ENCODE peak calls at places on chromosomes 16 and 17, in eight cellular contexts. One of them, this sample, is unnamed.

GRCh38 chr17:56708220-56708567 is 114.7 kb downstream of the NOG start:
- DNase-seq in CD8-positive, alpha-beta T cell: no peak
- DNase-seq in kidney: no peak
- DNase-seq in IMR-90: peak; percentile 26
- DNase-seq in lung: no peak
- DNase-seq in AG04450: no peak
- DNase-seq in PC-9: no peak
- DNase-seq in MM.1S: no peak
- DNase-seq in this sample: no peak

GRCh38 chr16:24834459-24835335 is 11.1 kb upstream of the SLC5A11 start:
- DNase-seq in CD8-positive, alpha-beta T cell: no peak
- DNase-seq in kidney: no peak
- DNase-seq in IMR-90: peak; percentile 49
- DNase-seq in lung: no peak
- DNase-seq in AG04450: no peak
- DNase-seq in PC-9: no peak
- DNase-seq in MM.1S: peak; percentile 8
- DNase-seq in this sample: peak; percentile 53

GRCh38 chr16:27698266-27698665 is 148.3 kb downstream of the KATNIP start:
- DNase-seq in CD8-positive, alpha-beta T cell: no peak
- DNase-seq in kidney: peak; percentile 27
- DNase-seq in IMR-90: no peak
- DNase-seq in lung: no peak
- DNase-seq in AG04450: no peak
- DNase-seq in PC-9: no peak
- DNase-seq in MM.1S: no peak
- DNase-seq in this sample: no peak

GRCh38 chr16:79980650-79981521 is 380.3 kb upstream of the MAF start:
- DNase-seq in CD8-positive, alpha-beta T cell: no peak
- DNase-seq in kidney: no peak
- DNase-seq in IMR-90: no peak
- DNase-seq in lung: no peak
- DNase-seq in AG04450: no peak
- DNase-seq in PC-9: no peak
- DNase-seq in MM.1S: no peak
- DNase-seq in this sample: no peak

GRCh38 chr16:77169650-77170236 is 21.2 kb upstream of the MON1B start:
- DNase-seq in CD8-positive, alpha-beta T cell: no peak
- DNase-seq in kidney: no peak
- DNase-seq in IMR-90: peak; percentile 34
- DNase-seq in lung: peak; percentile 51
- DNase-seq in AG04450: no peak
- DNase-seq in PC-9: no peak
- DNase-seq in MM.1S: peak; percentile 45
- DNase-seq in this sample: peak; percentile 50

GRCh38 chr17:51228177-51228576 is 31.7 kb downstream of the MBTD1 start:
- DNase-seq in CD8-positive, alpha-beta T cell: no peak
- DNase-seq in kidney: no peak
- DNase-seq in IMR-90: peak; percentile 68
- DNase-seq in lung: no peak
- DNase-seq in AG04450: no peak
- DNase-seq in PC-9: no peak
- DNase-seq in MM.1S: no peak
- DNase-seq in this sample: peak; percentile 68

GRCh38 chr16:19595043-19595767 is 39.7 kb downstream of the VPS35L start:
- DNase-seq in CD8-positive, alpha-beta T cell: no peak
- DNase-seq in kidney: no peak
- DNase-seq in IMR-90: peak; percentile 83
- DNase-seq in lung: peak; percentile 29
- DNase-seq in AG04450: peak; percentile 43
- DNase-seq in PC-9: peak; percentile 90
- DNase-seq in MM.1S: no peak
- DNase-seq in this sample: peak; percentile 73

GRCh38 chr16:85793662-85794298 is 5.6 kb downstream of the EMC8 start:
- DNase-seq in CD8-positive, alpha-beta T cell: no peak
- DNase-seq in kidney: no peak
- DNase-seq in IMR-90: no peak
- DNase-seq in lung: no peak
- DNase-seq in AG04450: no peak
- DNase-seq in PC-9: no peak
- DNase-seq in MM.1S: no peak
- DNase-seq in this sample: no peak

GRCh38 chr17:15265131-15265530 is at the start of gene PMP22:
- DNase-seq in CD8-positive, alpha-beta T cell: no peak
- DNase-seq in kidney: no peak
- DNase-seq in IMR-90: no peak
- DNase-seq in lung: no peak
- DNase-seq in AG04450: no peak
- DNase-seq in PC-9: no peak
- DNase-seq in MM.1S: no peak
- DNase-seq in this sample: peak; percentile 61

GRCh38 chr17:68457539-68458259 is 403 bp upstream of the WIPI1 start:
- DNase-seq in CD8-positive, alpha-beta T cell: peak; percentile 98
- DNase-seq in kidney: peak; percentile 100
- DNase-seq in IMR-90: peak; percentile 98
- DNase-seq in lung: peak; percentile 99
- DNase-seq in AG04450: peak; percentile 94
- DNase-seq in PC-9: peak; percentile 93
- DNase-seq in MM.1S: peak; percentile 99
- DNase-seq in this sample: peak; percentile 97

GRCh38 chr16:78288915-78289314 is 189.5 kb downstream of the WWOX start:
- DNase-seq in CD8-positive, alpha-beta T cell: no peak
- DNase-seq in kidney: no peak
- DNase-seq in IMR-90: no peak
- DNase-seq in lung: no peak
- DNase-seq in AG04450: no peak
- DNase-seq in PC-9: no peak
- DNase-seq in MM.1S: no peak
- DNase-seq in this sample: no peak

GRCh38 chr17:79192503-79193500 is 118.2 kb downstream of the ENGASE start:
- DNase-seq in CD8-positive, alpha-beta T cell: peak; percentile 1
- DNase-seq in kidney: no peak
- DNase-seq in IMR-90: peak; percentile 11
- DNase-seq in lung: no peak
- DNase-seq in AG04450: no peak
- DNase-seq in PC-9: no peak
- DNase-seq in MM.1S: peak; percentile 32
- DNase-seq in this sample: peak; percentile 12

GRCh38 chr16:67082100-67082499 is 27.6 kb upstream of the PHAF1 start:
- DNase-seq in CD8-positive, alpha-beta T cell: no peak
- DNase-seq in kidney: no peak
- DNase-seq in IMR-90: no peak
- DNase-seq in lung: no peak
- DNase-seq in AG04450: no peak
- DNase-seq in PC-9: no peak
- DNase-seq in MM.1S: no peak
- DNase-seq in this sample: no peak

GRCh38 chr17:79535728-79536025 is 75.2 kb downstream of the RBFOX3 start:
- DNase-seq in CD8-positive, alpha-beta T cell: no peak
- DNase-seq in kidney: no peak
- DNase-seq in IMR-90: no peak
- DNase-seq in lung: no peak
- DNase-seq in AG04450: no peak
- DNase-seq in PC-9: no peak
- DNase-seq in MM.1S: no peak
- DNase-seq in this sample: no peak

GRCh38 chr17:29954405-29954804 is 13.0 kb downstream of the EFCAB5 start:
- DNase-seq in CD8-positive, alpha-beta T cell: no peak
- DNase-seq in kidney: no peak
- DNase-seq in IMR-90: no peak
- DNase-seq in lung: no peak
- DNase-seq in AG04450: no peak
- DNase-seq in PC-9: no peak
- DNase-seq in MM.1S: no peak
- DNase-seq in this sample: no peak
- TF ChIP-seq CTCF in CD8-positive, alpha-beta T cell: no peak
- TF ChIP-seq CTCF in kidney: no peak
- TF ChIP-seq CTCF in IMR-90: no peak
- TF ChIP-seq CTCF in lung: no peak
- TF ChIP-seq CTCF in AG04450: no peak
- TF ChIP-seq CTCF in PC-9: no peak
- TF ChIP-seq CTCF in MM.1S: peak; percentile 13
- TF ChIP-seq CTCF in this sample: peak; percentile 8

DNA sequence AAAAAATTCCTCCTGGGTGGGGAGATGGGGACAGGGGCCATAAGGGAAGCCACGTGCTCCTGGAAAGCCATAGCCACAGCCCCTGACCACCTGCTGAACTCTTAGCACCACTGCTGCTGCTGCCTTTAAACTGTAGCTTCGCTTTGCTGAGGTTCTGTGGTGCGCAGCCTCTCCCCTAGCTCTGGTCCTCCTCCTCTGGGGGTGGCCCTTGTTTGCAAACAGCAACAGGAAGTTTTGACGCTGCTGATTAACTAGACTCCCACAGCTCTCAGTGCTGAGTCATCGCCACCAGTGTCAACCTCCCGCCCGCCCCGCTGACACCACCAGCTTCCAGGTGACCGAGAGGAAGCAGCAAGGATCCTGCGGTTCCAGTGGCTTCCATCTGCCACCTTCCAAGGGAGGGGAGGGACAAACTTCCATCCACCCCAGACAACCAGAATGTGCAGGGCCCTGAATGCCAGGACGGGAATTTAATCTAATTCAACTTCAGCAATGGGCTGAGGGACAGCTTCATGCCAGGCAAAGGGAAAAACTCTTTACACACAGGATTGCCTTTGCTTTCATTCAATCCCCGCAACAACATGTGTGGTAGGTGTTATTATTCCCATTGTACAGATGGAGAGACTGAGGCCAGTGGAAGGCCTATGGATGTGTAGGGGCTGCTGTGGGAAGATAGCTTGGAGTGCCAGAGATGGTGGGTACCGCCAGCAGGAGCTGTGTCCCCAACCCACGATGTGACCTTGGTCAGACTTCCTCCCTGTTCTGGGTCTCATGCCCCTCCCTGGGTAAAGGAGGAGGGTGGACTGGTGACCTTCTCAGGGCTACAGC is 8.1 kb upstream of the KIFC3 start:
- DNase-seq in CD8-positive, alpha-beta T cell: peak; percentile 71
- DNase-seq in kidney: peak; percentile 95
- DNase-seq in IMR-90: peak; percentile 68
- DNase-seq in lung: peak; percentile 89
- DNase-seq in AG04450: no peak
- DNase-seq in PC-9: peak; percentile 97
- DNase-seq in MM.1S: peak; percentile 96
- DNase-seq in this sample: peak; percentile 70
- H3K4me3 ChIP-seq in CD8-positive, alpha-beta T cell: no peak overlapping the region
- H3K4me3 ChIP-seq in kidney: peak overlapping the region; percentile 18
- H3K4me3 ChIP-seq in IMR-90: no peak overlapping the region
- H3K4me3 ChIP-seq in lung: no peak overlapping the region
- H3K4me3 ChIP-seq in AG04450: no peak overlapping the region
- H3K4me3 ChIP-seq in PC-9: peak overlapping the region; percentile 23
- H3K4me3 ChIP-seq in MM.1S: peak overlapping the region; percentile 14
- H3K4me3 ChIP-seq in this sample: no peak overlapping the region

DNA sequence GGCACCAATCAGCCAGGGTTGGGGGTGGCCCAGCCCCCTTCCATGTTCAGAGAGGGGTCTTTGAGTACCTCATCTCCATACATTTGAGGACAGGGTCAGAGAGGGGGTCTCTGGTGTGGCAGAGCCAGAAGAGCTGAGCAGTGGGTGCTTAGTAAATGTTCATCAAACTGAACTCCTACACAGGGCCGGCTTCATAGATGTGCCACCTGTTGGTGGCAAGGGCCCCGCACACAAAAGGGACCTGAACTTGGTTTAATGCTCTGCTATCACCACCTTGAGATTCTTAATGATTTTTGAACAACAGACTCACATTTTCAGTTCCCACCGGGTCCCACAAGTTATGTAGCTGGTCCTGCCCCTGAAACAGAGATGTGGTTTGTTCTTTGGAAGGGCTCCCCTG is 9.0 kb upstream of the C1QL1 start:
- DNase-seq in CD8-positive, alpha-beta T cell: no peak
- DNase-seq in kidney: no peak
- DNase-seq in IMR-90: no peak
- DNase-seq in lung: no peak
- DNase-seq in AG04450: no peak
- DNase-seq in PC-9: no peak
- DNase-seq in MM.1S: no peak
- DNase-seq in this sample: no peak
- TF ChIP-seq CTCF in CD8-positive, alpha-beta T cell: no peak
- TF ChIP-seq CTCF in kidney: no peak
- TF ChIP-seq CTCF in IMR-90: no peak
- TF ChIP-seq CTCF in lung: no peak
- TF ChIP-seq CTCF in AG04450: no peak
- TF ChIP-seq CTCF in PC-9: peak; percentile 24
- TF ChIP-seq CTCF in MM.1S: peak; percentile 11
- TF ChIP-seq CTCF in this sample: no peak

GRCh38 chr17:47841488-47842308 is 625 bp upstream of the SCRN2 start:
- DNase-seq in CD8-positive, alpha-beta T cell: no peak
- DNase-seq in kidney: no peak
- DNase-seq in IMR-90: no peak
- DNase-seq in lung: no peak
- DNase-seq in AG04450: no peak
- DNase-seq in PC-9: no peak
- DNase-seq in MM.1S: peak; percentile 53
- DNase-seq in this sample: no peak
- H3K4me3 ChIP-seq in CD8-positive, alpha-beta T cell: peak overlapping the region; percentile 97
- H3K4me3 ChIP-seq in kidney: peak overlapping the region; percentile 91
- H3K4me3 ChIP-seq in IMR-90: peak overlapping the region; percentile 57
- H3K4me3 ChIP-seq in lung: no peak overlapping the region
- H3K4me3 ChIP-seq in AG04450: peak overlapping the region; percentile 82
- H3K4me3 ChIP-seq in PC-9: peak overlapping the region; percentile 85
- H3K4me3 ChIP-seq in MM.1S: peak overlapping the region; percentile 90
- H3K4me3 ChIP-seq in this sample: peak overlapping the region; percentile 92

GRCh38 chr17:52378860-52379259 is 220.3 kb upstream of the CA10 start:
- DNase-seq in CD8-positive, alpha-beta T cell: no peak
- DNase-seq in kidney: no peak
- DNase-seq in IMR-90: no peak
- DNase-seq in lung: no peak
- DNase-seq in AG04450: no peak
- DNase-seq in PC-9: no peak
- DNase-seq in MM.1S: no peak
- DNase-seq in this sample: no peak

GRCh38 chr17:52376137-52376536 is 217.6 kb upstream of the CA10 start:
- DNase-seq in CD8-positive, alpha-beta T cell: no peak
- DNase-seq in kidney: no peak
- DNase-seq in IMR-90: no peak
- DNase-seq in lung: no peak
- DNase-seq in AG04450: no peak
- DNase-seq in PC-9: no peak
- DNase-seq in MM.1S: no peak
- DNase-seq in this sample: no peak
- TF ChIP-seq CTCF in CD8-positive, alpha-beta T cell: no peak
- TF ChIP-seq CTCF in kidney: no peak
- TF ChIP-seq CTCF in IMR-90: no peak
- TF ChIP-seq CTCF in lung: no peak
- TF ChIP-seq CTCF in AG04450: no peak
- TF ChIP-seq CTCF in PC-9: no peak
- TF ChIP-seq CTCF in MM.1S: no peak
- TF ChIP-seq CTCF in this sample: no peak

DNA sequence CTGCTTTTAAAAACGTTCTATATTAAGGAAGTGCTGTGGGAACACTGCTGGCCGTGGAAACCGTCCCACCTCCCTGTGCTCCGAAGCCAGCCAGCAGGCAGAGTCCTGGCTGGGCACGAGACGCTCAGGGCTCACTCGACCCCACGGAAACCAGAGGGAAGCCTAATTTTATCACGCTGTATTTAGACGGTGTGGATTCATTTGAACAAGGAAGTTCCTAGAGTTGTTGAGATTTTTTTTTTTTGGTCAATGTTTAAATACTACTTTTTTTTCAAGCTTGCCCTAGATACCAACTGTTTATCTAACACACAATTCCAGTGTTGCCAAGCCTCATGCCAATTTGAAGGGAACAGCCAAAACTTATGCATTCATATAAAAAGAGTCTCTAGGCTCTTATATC is 25.8 kb downstream of the ADCY9 start:
- DNase-seq in CD8-positive, alpha-beta T cell: no peak
- DNase-seq in kidney: no peak
- DNase-seq in IMR-90: no peak
- DNase-seq in lung: no peak
- DNase-seq in AG04450: no peak
- DNase-seq in PC-9: no peak
- DNase-seq in MM.1S: no peak
- DNase-seq in this sample: no peak
- H3K4me3 ChIP-seq in CD8-positive, alpha-beta T cell: no peak overlapping the region
- H3K4me3 ChIP-seq in kidney: peak overlapping the region; percentile 45
- H3K4me3 ChIP-seq in IMR-90: no peak overlapping the region
- H3K4me3 ChIP-seq in lung: no peak overlapping the region
- H3K4me3 ChIP-seq in AG04450: no peak overlapping the region
- H3K4me3 ChIP-seq in PC-9: no peak overlapping the region
- H3K4me3 ChIP-seq in MM.1S: no peak overlapping the region
- H3K4me3 ChIP-seq in this sample: no peak overlapping the region

This sample was measured in fibroblast of mammary gland.